ENCODE peak calls at places on chromosomes 12 and 14, in ten cellular contexts. One of them, this sample, is unnamed.

GRCh38 chr12:18747960-18748359 is 10.0 kb downstream of the CAPZA3 start:
- DNase-seq in NCI-H774: no peak
- DNase-seq in ELR: peak; percentile 92
- DNase-seq in stimulated activated CD4-positive, alpha-beta T cell treated with anti-CD3 and anti-CD28 coated beads, Interleukin-12 subunit alpha, Interleukin-12 subunit beta, amount 100 ng/mL, for 4 hours: no peak
- DNase-seq in OCI-M1: no peak
- DNase-seq in activated T-cell treated with anti-CD3 and anti-CD28 coated beads for 4 hours: no peak
- DNase-seq in tibial artery: no peak
- DNase-seq in T-cell: no peak
- DNase-seq in endothelial cell: no peak
- DNase-seq in HEK293T: no peak
- DNase-seq in this sample: no peak

GRCh38 chr12:96343347-96343954 is 56.8 kb downstream of the CDK17 start:
- DNase-seq in stimulated activated CD4-positive, alpha-beta T cell treated with anti-CD3 and anti-CD28 coated beads, Interleukin-12 subunit alpha, Interleukin-12 subunit beta, amount 100 ng/mL, for 4 hours: no peak
- DNase-seq in endothelial cell: no peak
- DNase-seq in T-cell: no peak
- DNase-seq in activated T-cell treated with anti-CD3 and anti-CD28 coated beads for 4 hours: no peak
- DNase-seq in OCI-M1: peak; percentile 77
- DNase-seq in tibial artery: no peak
- DNase-seq in HEK293T: no peak
- DNase-seq in ELR: peak; percentile 26
- DNase-seq in NCI-H774: no peak
- DNase-seq in this sample: no peak

GRCh38 chr14:77031680-77032482 is 3.4 kb upstream of the IRF2BPL start:
- DNase-seq in activated T-cell treated with anti-CD3 and anti-CD28 coated beads for 4 hours: no peak
- DNase-seq in OCI-M1: no peak
- DNase-seq in tibial artery: peak; percentile 82
- DNase-seq in T-cell: no peak
- DNase-seq in endothelial cell: no peak
- DNase-seq in stimulated activated CD4-positive, alpha-beta T cell treated with anti-CD3 and anti-CD28 coated beads, Interleukin-12 subunit alpha, Interleukin-12 subunit beta, amount 100 ng/mL, for 4 hours: no peak
- DNase-seq in HEK293T: no peak
- DNase-seq in ELR: peak; percentile 72
- DNase-seq in NCI-H774: no peak
- DNase-seq in this sample: no peak

GRCh38 chr14:105092912-105093425 is 27.7 kb upstream of the GPR132 start:
- DNase-seq in stimulated activated CD4-positive, alpha-beta T cell treated with anti-CD3 and anti-CD28 coated beads, Interleukin-12 subunit alpha, Interleukin-12 subunit beta, amount 100 ng/mL, for 4 hours: peak; percentile 70
- DNase-seq in tibial artery: peak; percentile 75
- DNase-seq in ELR: peak; percentile 67
- DNase-seq in OCI-M1: no peak
- DNase-seq in activated T-cell treated with anti-CD3 and anti-CD28 coated beads for 4 hours: peak; percentile 40
- DNase-seq in T-cell: peak; percentile 56
- DNase-seq in endothelial cell: peak; percentile 71
- DNase-seq in NCI-H774: no peak
- DNase-seq in HEK293T: peak; percentile 61
- DNase-seq in this sample: no peak

GRCh38 chr14:74503256-74503972 is 9.8 kb downstream of the ISCA2 start:
- DNase-seq in activated T-cell treated with anti-CD3 and anti-CD28 coated beads for 4 hours: no peak
- DNase-seq in HEK293T: no peak
- DNase-seq in tibial artery: no peak
- DNase-seq in ELR: no peak
- DNase-seq in endothelial cell: no peak
- DNase-seq in T-cell: no peak
- DNase-seq in stimulated activated CD4-positive, alpha-beta T cell treated with anti-CD3 and anti-CD28 coated beads, Interleukin-12 subunit alpha, Interleukin-12 subunit beta, amount 100 ng/mL, for 4 hours: no peak
- DNase-seq in OCI-M1: no peak
- DNase-seq in NCI-H774: no peak
- DNase-seq in this sample: no peak

GRCh38 chr12:8823565-8824300 is 1.3 kb downstream of the A2ML1 start:
- DNase-seq in OCI-M1: peak; percentile 32
- DNase-seq in tibial artery: no peak
- DNase-seq in NCI-H774: no peak
- DNase-seq in ELR: peak; percentile 29
- DNase-seq in stimulated activated CD4-positive, alpha-beta T cell treated with anti-CD3 and anti-CD28 coated beads, Interleukin-12 subunit alpha, Interleukin-12 subunit beta, amount 100 ng/mL, for 4 hours: no peak
- DNase-seq in HEK293T: peak; percentile 58
- DNase-seq in endothelial cell: peak; percentile 67
- DNase-seq in T-cell: no peak
- DNase-seq in activated T-cell treated with anti-CD3 and anti-CD28 coated beads for 4 hours: no peak
- DNase-seq in this sample: no peak

GRCh38 chr12:12432373-12432772 is 75.5 kb downstream of the BORCS5 start:
- DNase-seq in OCI-M1: no peak
- DNase-seq in ELR: peak; percentile 81
- DNase-seq in T-cell: no peak
- DNase-seq in NCI-H774: peak; percentile 12
- DNase-seq in HEK293T: no peak
- DNase-seq in tibial artery: no peak
- DNase-seq in activated T-cell treated with anti-CD3 and anti-CD28 coated beads for 4 hours: no peak
- DNase-seq in endothelial cell: no peak
- DNase-seq in stimulated activated CD4-positive, alpha-beta T cell treated with anti-CD3 and anti-CD28 coated beads, Interleukin-12 subunit alpha, Interleukin-12 subunit beta, amount 100 ng/mL, for 4 hours: no peak
- DNase-seq in this sample: no peak

GRCh38 chr14:54567224-54567633 is 301 bp downstream of the SAMD4A start:
- DNase-seq in T-cell: no peak
- DNase-seq in endothelial cell: peak; percentile 46
- DNase-seq in tibial artery: no peak
- DNase-seq in HEK293T: peak; percentile 24
- DNase-seq in OCI-M1: no peak
- DNase-seq in stimulated activated CD4-positive, alpha-beta T cell treated with anti-CD3 and anti-CD28 coated beads, Interleukin-12 subunit alpha, Interleukin-12 subunit beta, amount 100 ng/mL, for 4 hours: no peak
- DNase-seq in ELR: peak; percentile 57
- DNase-seq in activated T-cell treated with anti-CD3 and anti-CD28 coated beads for 4 hours: no peak
- DNase-seq in NCI-H774: no peak
- DNase-seq in this sample: no peak

GRCh38 chr14:74555476-74556050 is 56.5 kb downstream of the LTBP2 start:
- DNase-seq in activated T-cell treated with anti-CD3 and anti-CD28 coated beads for 4 hours: no peak
- DNase-seq in tibial artery: no peak
- DNase-seq in stimulated activated CD4-positive, alpha-beta T cell treated with anti-CD3 and anti-CD28 coated beads, Interleukin-12 subunit alpha, Interleukin-12 subunit beta, amount 100 ng/mL, for 4 hours: no peak
- DNase-seq in endothelial cell: no peak
- DNase-seq in HEK293T: no peak
- DNase-seq in NCI-H774: no peak
- DNase-seq in OCI-M1: no peak
- DNase-seq in ELR: no peak
- DNase-seq in T-cell: no peak
- DNase-seq in this sample: no peak

GRCh38 chr12:131251336-131252101 is 297.8 kb downstream of the ADGRD1 start:
- DNase-seq in activated T-cell treated with anti-CD3 and anti-CD28 coated beads for 4 hours: no peak
- DNase-seq in NCI-H774: no peak
- DNase-seq in T-cell: no peak
- DNase-seq in ELR: no peak
- DNase-seq in OCI-M1: no peak
- DNase-seq in endothelial cell: no peak
- DNase-seq in stimulated activated CD4-positive, alpha-beta T cell treated with anti-CD3 and anti-CD28 coated beads, Interleukin-12 subunit alpha, Interleukin-12 subunit beta, amount 100 ng/mL, for 4 hours: no peak
- DNase-seq in HEK293T: peak; percentile 32
- DNase-seq in tibial artery: no peak
- DNase-seq in this sample: no peak

GRCh38 chr12:104454997-104455396 is 1.8 kb upstream of the CHST11 start:
- DNase-seq in HEK293T: no peak
- DNase-seq in NCI-H774: no peak
- DNase-seq in ELR: peak; percentile 89
- DNase-seq in activated T-cell treated with anti-CD3 and anti-CD28 coated beads for 4 hours: no peak
- DNase-seq in stimulated activated CD4-positive, alpha-beta T cell treated with anti-CD3 and anti-CD28 coated beads, Interleukin-12 subunit alpha, Interleukin-12 subunit beta, amount 100 ng/mL, for 4 hours: no peak
- DNase-seq in T-cell: no peak
- DNase-seq in tibial artery: no peak
- DNase-seq in OCI-M1: no peak
- DNase-seq in endothelial cell: no peak
- DNase-seq in this sample: no peak

GRCh38 chr12:30462249-30462648 is 233.4 kb downstream of the IPO8 start:
- DNase-seq in stimulated activated CD4-positive, alpha-beta T cell treated with anti-CD3 and anti-CD28 coated beads, Interleukin-12 subunit alpha, Interleukin-12 subunit beta, amount 100 ng/mL, for 4 hours: no peak
- DNase-seq in NCI-H774: no peak
- DNase-seq in activated T-cell treated with anti-CD3 and anti-CD28 coated beads for 4 hours: no peak
- DNase-seq in OCI-M1: no peak
- DNase-seq in endothelial cell: no peak
- DNase-seq in HEK293T: no peak
- DNase-seq in ELR: no peak
- DNase-seq in tibial artery: no peak
- DNase-seq in T-cell: no peak
- DNase-seq in this sample: no peak

GRCh38 chr12:6230321-6231110 is 30.3 kb downstream of the CD9 start:
- DNase-seq in HEK293T: no peak
- DNase-seq in ELR: no peak
- DNase-seq in activated T-cell treated with anti-CD3 and anti-CD28 coated beads for 4 hours: peak; percentile 39
- DNase-seq in NCI-H774: no peak
- DNase-seq in OCI-M1: peak; percentile 35
- DNase-seq in stimulated activated CD4-positive, alpha-beta T cell treated with anti-CD3 and anti-CD28 coated beads, Interleukin-12 subunit alpha, Interleukin-12 subunit beta, amount 100 ng/mL, for 4 hours: peak; percentile 37
- DNase-seq in tibial artery: peak; percentile 83
- DNase-seq in endothelial cell: no peak
- DNase-seq in T-cell: peak; percentile 75
- DNase-seq in this sample: peak; percentile 59

GRCh38 chr14:69692542-69693053 is 74.3 kb upstream of the SRSF5 start:
- DNase-seq in endothelial cell: no peak
- DNase-seq in HEK293T: no peak
- DNase-seq in T-cell: no peak
- DNase-seq in activated T-cell treated with anti-CD3 and anti-CD28 coated beads for 4 hours: no peak
- DNase-seq in tibial artery: no peak
- DNase-seq in ELR: no peak
- DNase-seq in OCI-M1: no peak
- DNase-seq in stimulated activated CD4-positive, alpha-beta T cell treated with anti-CD3 and anti-CD28 coated beads, Interleukin-12 subunit alpha, Interleukin-12 subunit beta, amount 100 ng/mL, for 4 hours: no peak
- DNase-seq in NCI-H774: no peak
- DNase-seq in this sample: no peak

GRCh38 chr12:48197967-48198618 is 5.0 kb downstream of the OR10AD1 start:
- DNase-seq in ELR: peak; percentile 92
- DNase-seq in activated T-cell treated with anti-CD3 and anti-CD28 coated beads for 4 hours: peak; percentile 69
- DNase-seq in T-cell: peak; percentile 86
- DNase-seq in OCI-M1: peak; percentile 97
- DNase-seq in tibial artery: peak; percentile 98
- DNase-seq in NCI-H774: peak; percentile 99
- DNase-seq in endothelial cell: peak; percentile 91
- DNase-seq in HEK293T: peak; percentile 90
- DNase-seq in stimulated activated CD4-positive, alpha-beta T cell treated with anti-CD3 and anti-CD28 coated beads, Interleukin-12 subunit alpha, Interleukin-12 subunit beta, amount 100 ng/mL, for 4 hours: peak; percentile 88
- DNase-seq in this sample: peak; percentile 43